ENCODE peak calls at places on chromosomes 2 and 18, in five cellular contexts. F, Y, A, R and P are unnamed samples.

GRCh38 chr18:68152770-68153169 is 562.1 kb downstream of the TMX3 start:
- DNase-seq in F (peak; percentile 85), R (no peak), A (no peak), Y (no peak), P (no peak)

GRCh38 chr2:162297925-162298552 is 20.4 kb downstream of the IFIH1 start:
- DNase-seq in F (peak; percentile 78), Y (peak; percentile 29), R (peak; percentile 79), A (no peak), P (peak; percentile 89)

GRCh38 chr2:7014201-7014640 is 97.0 kb downstream of the RNF144A start:
- DNase-seq in A (no peak), R (peak; percentile 61), F (peak; percentile 70), Y (no peak), P (peak; percentile 32)

GRCh38 chr2:236170678-236171212 is 2.6 kb upstream of the GBX2 start:
- DNase-seq in R (no peak), Y (no peak), A (no peak), F (no peak), P (no peak)

GRCh38 chr2:151632993-151633592 is 101.2 kb downstream of the NEB start:
- DNase-seq in R (peak; percentile 28), Y (no peak), A (no peak), F (no peak), P (peak; percentile 47)

GRCh38 chr2:24315669-24316068 is 44.7 kb downstream of the ITSN2 start:
- DNase-seq in Y (no peak), R (no peak), F (peak; percentile 49), A (no peak), P (no peak)

GRCh38 chr2:66553370-66553769 is 118.4 kb downstream of the MEIS1 start:
- DNase-seq in A (no peak), F (no peak), Y (no peak), R (no peak), P (no peak)

GRCh38 chr2:157466764-157467163 is 22.9 kb upstream of the CYTIP start:
- DNase-seq in A (no peak), Y (no peak), R (no peak), F (no peak), P (no peak)

GRCh38 chr2:74414475-74414874 is 6.9 kb downstream of the C2orf81 start:
- DNase-seq in F (peak; percentile 54), A (no peak), R (no peak), Y (no peak), P (no peak)

DNA sequence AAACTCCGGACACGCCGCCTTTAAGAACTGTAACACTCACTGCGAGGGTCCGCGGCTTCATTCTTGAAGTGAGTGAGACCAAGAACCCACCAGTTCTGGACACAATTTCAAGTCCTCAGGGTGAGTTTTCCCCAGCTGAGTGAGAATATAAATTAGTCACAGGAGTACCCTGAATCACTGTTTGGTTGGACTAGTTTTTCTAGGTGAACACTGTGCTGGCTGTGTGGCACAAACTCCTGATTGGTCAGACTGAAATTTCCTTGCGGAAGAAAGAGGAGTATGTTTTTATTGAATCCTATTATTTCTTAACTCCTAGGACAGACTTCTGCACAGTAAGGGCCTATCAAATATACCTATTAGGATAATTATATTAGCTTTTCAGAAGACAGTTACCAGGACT is 288.1 kb upstream of the UBE2E3 start:
- DNase-seq in A (no peak), F (no peak), R (no peak), Y (no peak), P (no peak)
- H3K4me3 ChIP-seq in A (no peak overlapping the region), F (no peak overlapping the region), R (no peak overlapping the region), Y (no peak overlapping the region), P (no peak overlapping the region)

GRCh38 chr2:85584354-85584856 is at the start of gene VAMP5:
- DNase-seq in R (peak; percentile 17), F (no peak), A (no peak), Y (no peak), P (no peak)

GRCh38 chr2:85582467-85582866 is 1.8 kb upstream of the VAMP5 start:
- DNase-seq in F (no peak), Y (no peak), R (no peak), A (no peak), P (no peak)

GRCh38 chr2:85584857-85585780 is 888 bp downstream of the VAMP5 start:
- DNase-seq in F (no peak), R (peak; percentile 81), Y (no peak), A (no peak), P (peak; percentile 69)

GRCh38 chr2:85585781-85586105 is 1.5 kb downstream of the VAMP5 start:
- DNase-seq in A (no peak), F (no peak), R (peak; percentile 85), Y (no peak), P (peak; percentile 52)

DNA sequence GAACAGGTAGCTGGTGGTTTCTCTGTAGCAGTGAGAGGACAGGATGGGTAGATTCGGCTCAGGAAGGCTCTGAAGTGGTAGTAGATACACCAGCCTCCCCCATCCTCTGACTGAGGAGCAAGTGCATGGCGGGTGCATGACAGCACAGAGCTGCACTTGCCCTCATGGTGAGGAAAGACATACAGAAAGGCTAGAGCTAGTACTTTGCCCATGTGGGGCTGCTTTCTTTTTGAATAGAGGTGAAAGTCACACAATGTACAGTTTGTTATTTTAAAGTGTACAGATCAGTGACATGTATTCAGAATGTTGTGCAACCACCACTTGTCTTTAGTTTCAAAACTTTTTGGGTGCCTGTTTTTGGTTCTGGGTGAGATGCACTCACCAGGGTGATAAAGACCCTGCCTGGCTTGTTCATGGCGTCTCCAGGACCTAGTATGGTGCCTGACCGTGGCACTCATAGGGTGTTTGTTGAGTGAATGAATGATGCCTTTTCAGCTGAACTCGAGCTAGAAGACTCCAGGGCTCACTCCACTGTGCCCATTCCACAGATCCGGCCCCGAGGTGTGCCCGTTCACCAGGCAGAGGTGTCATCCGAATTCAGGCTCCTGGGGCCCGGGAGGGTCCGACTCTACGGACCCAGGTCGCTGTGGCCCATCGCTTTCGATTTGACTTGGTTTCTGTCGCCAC is 421 bp upstream of the VAMP5 start:
- DNase-seq in Y (no peak), R (no peak), A (no peak), F (no peak), P (no peak)
- H3K4me3 ChIP-seq in Y (peak overlapping the region; percentile 60), R (peak overlapping the region; percentile 68), A (peak overlapping the region; percentile 43), F (no peak overlapping the region), P (peak overlapping the region; percentile 67)

GRCh38 chr18:35950628-35950982 is 21.9 kb upstream of the RMP24 start:
- DNase-seq in A (no peak), Y (no peak), R (no peak), F (no peak), P (no peak)

GRCh38 chr18:35948080-35948479 is 24.4 kb upstream of the RMP24 start:
- DNase-seq in F (no peak), Y (no peak), R (no peak), A (no peak), P (no peak)

GRCh38 chr18:35949903-35950627 is 22.4 kb upstream of the RMP24 start:
- DNase-seq in Y (no peak), F (peak; percentile 89), A (no peak), R (peak; percentile 52), P (peak; percentile 70)

GRCh38 chr18:35953688-35954087 is 18.8 kb upstream of the RMP24 start:
- DNase-seq in Y (no peak), F (no peak), R (no peak), A (no peak), P (no peak)

GRCh38 chr18:35949090-35949489 is 23.4 kb upstream of the RMP24 start:
- DNase-seq in F (no peak), Y (no peak), R (no peak), A (no peak), P (no peak)
- H3K4me3 ChIP-seq in F (no peak overlapping the region), Y (no peak overlapping the region), R (no peak overlapping the region), A (no peak overlapping the region), P (no peak overlapping the region)

GRCh38 chr2:46979611-46980010 is 64.0 kb upstream of the MCFD2 start:
- DNase-seq in R (no peak), A (no peak), F (no peak), Y (no peak), P (no peak)

GRCh38 chr2:46977899-46978298 is 62.3 kb upstream of the MCFD2 start:
- DNase-seq in Y (no peak), R (no peak), A (no peak), F (no peak), P (no peak)

GRCh38 chr2:46977266-46977665 is 61.7 kb upstream of the MCFD2 start:
- DNase-seq in R (no peak), A (no peak), Y (no peak), F (no peak), P (no peak)

GRCh38 chr2:46976556-46976955 is 61.0 kb upstream of the MCFD2 start:
- DNase-seq in R (no peak), Y (no peak), A (no peak), F (no peak), P (no peak)

GRCh38 chr2:46978696-46979095 is 63.1 kb upstream of the MCFD2 start:
- DNase-seq in F (no peak), A (no peak), Y (no peak), R (no peak), P (no peak)
- H3K4me3 ChIP-seq in F (no peak overlapping the region), A (no peak overlapping the region), Y (no peak overlapping the region), R (no peak overlapping the region), P (no peak overlapping the region)

GRCh38 chr2:197163755-197164753 is 146.5 kb downstream of the ANKRD44 start:
- DNase-seq in R (no peak), A (no peak), Y (no peak), F (peak; percentile 79), P (no peak)
- H3K4me3 ChIP-seq in R (peak overlapping the region; percentile 22), A (no peak overlapping the region), Y (no peak overlapping the region), F (no peak overlapping the region), P (no peak overlapping the region)